ENCODE peak calls at places on chromosomes 4 and X, in five cellular contexts. I is neural progenitor cell, E is SK-N-SH, O is HCT116, F is MM.1S. W is an unnamed sample.

GRCh38 chr4:8646296-8647093 is 53.9 kb downstream of the CPZ start:
- DNase-seq in I (peak; percentile 78), O (no peak), E (no peak), F (no peak), W (no peak)

GRCh38 chr4:113468165-113469022 is 293.1 kb downstream of the CAMK2D start:
- DNase-seq in F (no peak), O (peak; percentile 98), E (peak; percentile 3), I (peak; percentile 62), W (peak; percentile 93)

GRCh38 chrX:95797344-95797743 is 887.3 kb upstream of the DIAPH2 start:
- DNase-seq in O (no peak), F (no peak), E (no peak), I (no peak), W (no peak)

GRCh38 chr4:157204634-157205244 is 15.8 kb upstream of the GRIA2 start:
- DNase-seq in E (peak; percentile 30), I (peak; percentile 51), F (peak; percentile 52), O (peak; percentile 13), W (peak; percentile 44)

GRCh38 chrX:107729558-107730297 is 45.9 kb downstream of the TSC22D3 start:
- DNase-seq in O (no peak), I (no peak), F (no peak), E (no peak), W (peak; percentile 50)

GRCh38 chr4:9781343-9782135 is at the start of gene DRD5:
- DNase-seq in O (no peak), E (peak; percentile 63), F (no peak), I (peak; percentile 70), W (no peak)

GRCh38 chrX:151920101-151920500 is 7.4 kb downstream of the MAGEA4 start:
- DNase-seq in O (no peak), F (no peak), E (no peak), I (no peak), W (no peak)

GRCh38 chr4:14513471-14513870 is 488.8 kb upstream of the CPEB2 start:
- DNase-seq in O (no peak), F (no peak), E (no peak), I (no peak), W (no peak)

GRCh38 chr4:139530833-139531427 is 25.1 kb downstream of the SETD7 start:
- DNase-seq in O (peak; percentile 13), E (peak; percentile 68), F (peak; percentile 40), I (peak; percentile 71), W (peak; percentile 49)

GRCh38 chr4:189124149-189124758 is 816.4 kb upstream of the FRG1 start:
- DNase-seq in I (peak; percentile 53), O (peak; percentile 22), E (peak; percentile 40), F (peak; percentile 55), W (peak; percentile 47)

GRCh38 chrX:40282901-40283674 is 185.3 kb upstream of the BCOR start:
- DNase-seq in F (no peak), E (no peak), I (no peak), O (no peak), W (no peak)

GRCh38 chrX:70592091-70592490 is 147.5 kb downstream of the DLG3 start:
- DNase-seq in E (no peak), F (no peak), I (no peak), O (peak; percentile 26), W (peak; percentile 88)

GRCh38 chr4:148834804-148835598 is 392.8 kb upstream of the NR3C2 start:
- DNase-seq in E (no peak), F (peak; percentile 12), I (no peak), O (no peak), W (peak; percentile 47)

GRCh38 chr4:174211611-174212044 is 71.8 kb downstream of the FBXO8 start:
- DNase-seq in O (no peak), I (peak; percentile 62), E (no peak), F (no peak), W (no peak)

GRCh38 chrX:33434256-33435092 is 223.1 kb upstream of the DMD start:
- DNase-seq in E (peak; percentile 42), I (peak; percentile 77), O (no peak), F (peak; percentile 56), W (peak; percentile 66)

GRCh38 chr4:32268949-32269348 is 1548.8 kb downstream of the PCDH7 start:
- DNase-seq in E (no peak), I (no peak), O (peak; percentile 7), F (no peak), W (peak; percentile 10)

GRCh38 chr4:83208776-83209365 is 75.7 kb downstream of the COQ2 start:
- DNase-seq in O (no peak), F (no peak), I (no peak), E (no peak), W (no peak)

GRCh38 chr4:139524062-139524631 is 31.9 kb downstream of the SETD7 start:
- DNase-seq in O (no peak), E (no peak), F (no peak), I (peak; percentile 25), W (peak; percentile 19)

GRCh38 chr4:6991771-6992557 is 51.2 kb upstream of the TADA2B start:
- DNase-seq in E (peak; percentile 38), O (no peak), F (peak; percentile 75), I (no peak), W (peak; percentile 82)

GRCh38 chr4:54058171-54058570 is 6.2 kb downstream of the CHIC2 start:
- DNase-seq in I (no peak), E (no peak), F (no peak), O (no peak), W (no peak)

GRCh38 chr4:26067035-26067434 is 153.0 kb downstream of the SMIM20 start:
- DNase-seq in E (no peak), I (no peak), F (no peak), O (no peak), W (peak; percentile 83)

GRCh38 chr4:34181891-34182290 is 2062.4 kb downstream of the ARAP2 start:
- DNase-seq in O (peak; percentile 13), E (no peak), F (no peak), I (no peak), W (peak; percentile 69)

GRCh38 chr4:155543126-155543765 is 123.4 kb upstream of the GUCY1A1 start:
- DNase-seq in E (no peak), I (no peak), O (no peak), F (no peak), W (peak; percentile 77)

GRCh38 chrX:10110984-10111363 is 45.8 kb upstream of the CLCN4 start:
- DNase-seq in F (peak; percentile 57), O (no peak), I (no peak), E (no peak), W (no peak)

GRCh38 chr4:186644737-186645261 is 78.9 kb downstream of the FAT1 start:
- DNase-seq in O (no peak), E (no peak), F (no peak), I (no peak), W (no peak)

GRCh38 chr4:7195138-7195510 is 2.8 kb downstream of the SORCS2 start:
- DNase-seq in I (no peak), O (no peak), F (no peak), E (peak; percentile 6), W (no peak)

GRCh38 chr4:125321709-125322362 is 7.1 kb downstream of the FAT4 start:
- DNase-seq in I (no peak), O (no peak), E (no peak), F (no peak), W (peak; percentile 48)

GRCh38 chrX:129557844-129558243 is 17.8 kb downstream of the OCRL start:
- DNase-seq in O (no peak), E (no peak), F (no peak), I (no peak), W (no peak)
- H3K9ac ChIP-seq in O (no peak overlapping the region), E (no peak overlapping the region), F (no peak overlapping the region), I (no peak overlapping the region), W (no peak overlapping the region)

GRCh38 chrX:68433981-68434299 is 645 bp upstream of the OPHN1 start:
- DNase-seq in O (no peak), F (no peak), E (no peak), I (no peak), W (no peak)
- TF ChIP-seq CTCF in O (no peak), F (no peak), E (no peak), I (no peak), W (no peak)

DNA sequence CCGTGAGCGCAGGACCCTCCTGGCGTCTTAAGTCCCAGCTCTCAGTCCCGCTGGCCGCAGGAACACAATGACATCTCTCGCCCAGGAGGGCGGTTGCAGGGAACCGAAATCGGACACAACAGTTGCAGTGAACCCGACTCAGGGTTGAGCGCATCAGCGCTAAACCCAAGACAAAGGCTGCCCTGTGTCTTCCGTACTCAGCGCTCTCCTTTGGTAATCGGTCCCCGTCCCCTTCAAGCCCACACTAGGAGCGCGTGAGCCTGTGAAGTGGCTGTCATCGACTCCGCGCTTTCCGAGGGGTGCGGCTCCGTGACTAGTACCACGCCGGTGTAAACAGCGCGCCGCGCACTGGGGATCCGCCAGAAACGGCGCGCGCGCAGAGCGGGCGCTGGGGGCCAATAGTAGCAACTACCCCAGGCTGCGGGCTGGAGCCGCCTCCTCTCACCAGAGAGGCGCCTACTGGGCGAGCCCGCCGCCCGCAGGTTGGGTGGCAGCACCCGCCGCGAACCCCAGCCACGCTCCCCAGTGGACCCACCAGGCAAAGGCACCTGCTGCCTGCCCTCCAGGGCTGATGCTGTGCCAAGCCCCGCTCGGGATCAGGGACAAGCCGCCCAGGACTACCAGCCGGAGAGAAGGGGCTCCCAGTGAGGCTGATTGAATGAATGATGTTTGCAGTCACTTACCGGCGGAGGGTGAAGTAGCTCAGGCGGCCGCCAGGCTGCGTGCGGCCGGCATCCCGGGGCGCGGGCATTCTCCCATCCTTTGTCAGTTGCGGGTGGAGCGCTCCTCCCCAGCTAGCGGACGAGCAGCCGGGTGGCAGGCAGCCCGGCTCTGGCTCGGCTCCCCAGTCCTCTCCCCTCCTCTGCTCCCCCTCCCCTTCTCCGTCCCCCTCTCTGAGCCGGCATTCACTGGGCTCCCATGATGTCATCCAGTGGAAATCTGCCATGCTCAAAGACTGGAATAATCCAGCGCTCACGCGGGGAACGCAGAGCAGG is 370.4 kb upstream of the SMIM31 start:
- DNase-seq in E (peak; percentile 16), I (peak; percentile 86), O (no peak), F (no peak), W (no peak)
- TF ChIP-seq EZH2phosphoT487 in E (no peak), I (peak; percentile 34), O (no peak), F (no peak), W (no peak)

GRCh38 chrX:115591856-115592842 is 31.2 kb downstream of the PLS3 start:
- DNase-seq in E (no peak), F (no peak), I (no peak), O (no peak), W (peak; percentile 71)
- H3K9ac ChIP-seq in E (no peak overlapping the region), F (no peak overlapping the region), I (no peak overlapping the region), O (no peak overlapping the region), W (peak overlapping the region; percentile 83)

W was measured in PC-3.